ENCODE peak calls at places on chromosomes 4 and X, in eight cellular contexts. K is GM23338, X is foreskin keratinocyte, I is left lung, Q is left ventricle myocardium inferior, W is psoas muscle, D is H9, L is ovary. C is an unnamed sample.

GRCh38 chr4:75099321-75099720 is 166.4 kb downstream of the PARM1 start:
- DNase-seq in K (no peak), X (no peak), I (no peak), Q (no peak), W (no peak), D (no peak), L (no peak), C (no peak)

GRCh38 chrX:136258951-136259350 is 7.8 kb upstream of the MAP7D3 start:
- DNase-seq in K (no peak), X (no peak), I (no peak), Q (no peak), W (no peak), D (no peak), L (no peak), C (no peak)

GRCh38 chrX:54230440-54231148 is 47.5 kb upstream of the FAM120C start:
- DNase-seq in K (peak; percentile 0), X (no peak), I (no peak), Q (no peak), W (no peak), D (no peak), L (no peak), C (no peak)

GRCh38 chr4:3645711-3646221 is 113.5 kb upstream of the LRPAP1 start:
- DNase-seq in K (no peak), X (no peak), I (peak; percentile 71), Q (no peak), W (no peak), D (no peak), L (no peak), C (no peak)

GRCh38 chr4:179130122-179130714 is 1688.0 kb upstream of the AGA start:
- DNase-seq in K (no peak), X (no peak), I (no peak), Q (no peak), W (no peak), D (no peak), L (no peak), C (no peak)

GRCh38 chrX:54695816-54696487 is 102.1 kb downstream of the ITIH6 start:
- DNase-seq in K (no peak), X (no peak), I (no peak), Q (no peak), W (no peak), D (no peak), L (no peak), C (no peak)

GRCh38 chr4:104860227-104861123 is 286.2 kb upstream of the TET2 start:
- DNase-seq in K (peak; percentile 89), X (peak; percentile 27), I (no peak), Q (no peak), W (no peak), D (peak; percentile 62), L (peak; percentile 20), C (peak; percentile 63)

GRCh38 chr4:6909970-6910339 is 329 bp downstream of the TBC1D14 start:
- DNase-seq in K (peak; percentile 47), X (no peak), I (peak; percentile 92), Q (peak; percentile 56), W (peak; percentile 42), D (no peak), L (peak; percentile 57), C (no peak)

GRCh38 chr4:8707045-8707781 is 114.6 kb downstream of the CPZ start:
- DNase-seq in K (no peak), X (no peak), I (no peak), Q (peak; percentile 5), W (no peak), D (peak; percentile 27), L (no peak), C (no peak)

GRCh38 chrX:15434205-15434604 is 50.0 kb upstream of the VEGFD start:
- DNase-seq in K (no peak), X (no peak), I (no peak), Q (no peak), W (no peak), D (no peak), L (no peak), C (no peak)

GRCh38 chrX:47012131-47012530 is 66.1 kb upstream of the RGN start:
- DNase-seq in K (no peak), X (no peak), I (no peak), Q (no peak), W (no peak), D (no peak), L (no peak), C (no peak)

GRCh38 chr4:183860110-183860509 is 45.0 kb upstream of the STOX2 start:
- DNase-seq in K (no peak), X (no peak), I (no peak), Q (no peak), W (no peak), D (no peak), L (no peak), C (no peak)

GRCh38 chr4:183858011-183858615 is 47.0 kb upstream of the STOX2 start:
- DNase-seq in K (no peak), X (no peak), I (no peak), Q (no peak), W (no peak), D (no peak), L (no peak), C (no peak)

GRCh38 chr4:183857040-183857439 is 48.1 kb upstream of the STOX2 start:
- DNase-seq in K (no peak), X (no peak), I (no peak), Q (no peak), W (no peak), D (no peak), L (no peak), C (no peak)

GRCh38 chr4:183852910-183853555 is 52.1 kb upstream of the STOX2 start:
- DNase-seq in K (no peak), X (peak; percentile 50), I (no peak), Q (no peak), W (no peak), D (no peak), L (no peak), C (no peak)

GRCh38 chr4:183855651-183856190 is 49.4 kb upstream of the STOX2 start:
- DNase-seq in K (no peak), X (no peak), I (no peak), Q (no peak), W (no peak), D (no peak), L (no peak), C (no peak)
- H3K27ac ChIP-seq in K (no peak overlapping the region), X (no peak overlapping the region), I (no peak overlapping the region), Q (no peak overlapping the region), W (no peak overlapping the region), D (no peak overlapping the region), L (no peak overlapping the region), C (no peak overlapping the region)

GRCh38 chr4:159944477-159944876 is 841.6 kb downstream of the RAPGEF2 start:
- DNase-seq in K (no peak), X (no peak), I (no peak), Q (no peak), W (no peak), D (no peak), L (no peak), C (no peak)

GRCh38 chr4:159950707-159951106 is 847.8 kb downstream of the RAPGEF2 start:
- DNase-seq in K (peak; percentile 40), X (no peak), I (no peak), Q (no peak), W (no peak), D (peak; percentile 38), L (no peak), C (no peak)

DNA sequence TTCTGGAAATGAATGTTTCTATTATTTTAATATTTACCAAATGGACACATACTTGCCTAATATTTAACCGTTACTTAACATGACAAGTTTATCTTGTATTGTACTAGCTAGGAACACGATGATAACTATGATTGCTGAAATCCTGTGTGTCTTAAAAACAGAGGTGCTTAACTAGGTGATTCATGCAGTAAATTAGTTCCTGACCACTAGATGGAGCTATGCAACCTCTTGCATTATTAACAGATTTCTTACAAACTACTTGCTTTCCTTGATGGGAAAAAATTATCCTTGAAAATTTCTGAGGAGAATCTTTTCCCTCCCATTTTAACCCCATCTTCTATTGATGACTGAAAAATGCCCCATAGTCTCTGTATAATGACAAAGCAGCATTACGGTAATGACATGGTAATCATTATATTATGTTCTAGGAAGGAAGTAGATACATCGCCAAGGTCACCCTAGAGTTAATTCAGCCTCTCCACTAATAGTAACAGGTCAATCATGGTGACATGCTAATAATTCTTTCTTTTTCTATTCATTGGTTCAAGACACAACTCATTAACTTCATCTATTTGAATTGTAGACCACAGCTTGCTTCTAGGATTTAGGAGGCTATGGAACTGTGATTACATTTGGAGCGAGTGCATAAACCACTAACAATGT is 844.2 kb downstream of the RAPGEF2 start:
- DNase-seq in K (peak; percentile 82), X (peak; percentile 16), I (no peak), Q (no peak), W (no peak), D (no peak), L (no peak), C (no peak)
- TF ChIP-seq CTCF in K (peak; percentile 93), X (peak; percentile 87), I (peak; percentile 48), Q (peak; percentile 70), W (peak; percentile 46), D (peak; percentile 91), L (no peak), C (peak; percentile 67)

GRCh38 chr4:176309046-176309445 is 10.7 kb upstream of the SPCS3 start:
- DNase-seq in K (no peak), X (no peak), I (no peak), Q (no peak), W (no peak), D (no peak), L (no peak), C (no peak)
- H3K4me1 ChIP-seq in K (no peaks in the 10 kb centered on the region), X (no peaks in the 10 kb centered on the region), I (no peaks in the 10 kb centered on the region), Q (no peaks in the 10 kb centered on the region), W (no peaks in the 10 kb centered on the region), D (no peaks in the 10 kb centered on the region), L (no peaks in the 10 kb centered on the region), C (no peaks in the 10 kb centered on the region)

GRCh38 chrX:13464599-13465275 is 104.7 kb upstream of the EGFL6 start:
- DNase-seq in K (no peak), X (peak; percentile 40), I (no peak), Q (no peak), W (no peak), D (no peak), L (no peak), C (no peak)
- H3K27ac ChIP-seq in K (no peak overlapping the region), X (peak overlapping the region; percentile 84), I (no peak overlapping the region), Q (peak overlapping the region; percentile 67), W (peak overlapping the region; percentile 41), D (no peak overlapping the region), L (no peak overlapping the region), C (no peak overlapping the region)

DNA sequence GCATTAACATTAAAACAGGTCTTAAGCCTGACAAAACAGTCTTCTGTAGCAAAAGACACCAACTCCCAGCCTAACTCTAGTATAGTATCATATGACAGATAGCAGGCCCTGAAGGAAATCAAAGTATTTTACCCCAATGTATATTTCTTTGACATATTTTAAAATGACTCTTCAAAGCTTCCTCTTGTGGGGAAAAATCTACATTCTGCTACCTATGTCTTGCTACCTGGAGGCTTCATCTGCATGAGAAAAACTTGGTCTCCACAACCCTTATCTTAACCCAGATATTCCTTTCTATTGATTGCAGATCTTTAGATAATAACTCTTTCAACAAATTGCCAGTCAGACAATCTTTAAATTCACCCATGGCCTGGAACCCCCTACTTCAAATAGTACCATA is 1620.4 kb downstream of the PCDH7 start:
- DNase-seq in K (peak; percentile 17), X (no peak), I (no peak), Q (no peak), W (no peak), D (no peak), L (no peak), C (no peak)
- TF ChIP-seq CTCF in K (peak; percentile 36), X (peak; percentile 34), I (no peak), Q (no peak), W (no peak), D (no peak), L (no peak), C (no peak)

DNA sequence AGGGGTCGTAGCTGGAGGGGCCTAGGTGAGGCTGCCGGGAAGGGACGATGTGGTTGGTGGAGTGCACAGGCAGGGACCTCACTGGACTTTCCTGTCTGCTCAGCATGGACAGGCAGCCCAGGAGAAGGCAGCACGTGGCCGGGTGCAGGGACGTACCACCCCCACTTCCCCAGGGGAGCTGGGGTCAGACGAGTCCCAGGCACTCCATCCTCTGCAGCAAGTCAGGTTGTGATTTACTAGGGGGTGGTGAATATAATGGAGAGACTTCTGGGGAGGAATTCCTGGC is 1.5 kb upstream of the CTBP1 start:
- DNase-seq in K (no peak), X (no peak), I (peak; percentile 55), Q (no peak), W (peak; percentile 13), D (no peak), L (no peak), C (no peak)
- H3K4me1 ChIP-seq in K (peaks cover 12% of the 10 kb centered on the region), X (peaks cover 17% of the 10 kb centered on the region), I (peaks cover 24% of the 10 kb centered on the region), Q (peaks cover 57% of the 10 kb centered on the region), W (peaks cover 49% of the 10 kb centered on the region), D (no peaks in the 10 kb centered on the region), L (peaks cover 25% of the 10 kb centered on the region), C (no peaks in the 10 kb centered on the region)